ENCODE peak calls at places on chromosomes 13 and 19, in five cellular contexts. One of them, this sample, is unnamed.

GRCh38 chr13:26050568-26051230 is 1.1 kb downstream of the SHISA2 start:
- DNase-seq in substantia nigra: peak; percentile 16
- DNase-seq in astrocyte of the cerebellum: no peak
- DNase-seq in BE2C: peak; percentile 18
- DNase-seq in activated CD4-positive, CD25-positive, alpha-beta regulatory T cell: no peak
- DNase-seq in this sample: no peak

GRCh38 chr13:21984156-21984555 is 313.3 kb downstream of the FGF9 start:
- DNase-seq in substantia nigra: no peak
- DNase-seq in astrocyte of the cerebellum: no peak
- DNase-seq in BE2C: no peak
- DNase-seq in activated CD4-positive, CD25-positive, alpha-beta regulatory T cell: no peak
- DNase-seq in this sample: no peak

GRCh38 chr13:110520431-110521295 is 40.9 kb downstream of the RAB20 start:
- DNase-seq in substantia nigra: peak; percentile 52
- DNase-seq in astrocyte of the cerebellum: peak; percentile 65
- DNase-seq in BE2C: no peak
- DNase-seq in activated CD4-positive, CD25-positive, alpha-beta regulatory T cell: no peak
- DNase-seq in this sample: no peak

GRCh38 chr19:13604902-13605586 is 98.8 kb upstream of the CACNA1A start:
- DNase-seq in substantia nigra: no peak
- DNase-seq in astrocyte of the cerebellum: no peak
- DNase-seq in BE2C: no peak
- DNase-seq in activated CD4-positive, CD25-positive, alpha-beta regulatory T cell: no peak
- DNase-seq in this sample: no peak

GRCh38 chr19:4449022-4449825 is 8.4 kb downstream of the UBXN6 start:
- DNase-seq in substantia nigra: peak; percentile 20
- DNase-seq in astrocyte of the cerebellum: peak; percentile 22
- DNase-seq in BE2C: no peak
- DNase-seq in activated CD4-positive, CD25-positive, alpha-beta regulatory T cell: no peak
- DNase-seq in this sample: no peak

GRCh38 chr19:40284501-40285352 is at the start of gene AKT2:
- DNase-seq in substantia nigra: no peak
- DNase-seq in astrocyte of the cerebellum: no peak
- DNase-seq in BE2C: peak; percentile 88
- DNase-seq in activated CD4-positive, CD25-positive, alpha-beta regulatory T cell: peak; percentile 78
- DNase-seq in this sample: no peak

GRCh38 chr19:28466107-28467045 is 746.6 kb downstream of the UQCRFS1 start:
- DNase-seq in substantia nigra: peak; percentile 36
- DNase-seq in astrocyte of the cerebellum: peak; percentile 28
- DNase-seq in BE2C: peak; percentile 41
- DNase-seq in activated CD4-positive, CD25-positive, alpha-beta regulatory T cell: peak; percentile 12
- DNase-seq in this sample: no peak

GRCh38 chr13:110856941-110857835 is 57.7 kb downstream of the ANKRD10 start:
- DNase-seq in substantia nigra: no peak
- DNase-seq in astrocyte of the cerebellum: no peak
- DNase-seq in BE2C: no peak
- DNase-seq in activated CD4-positive, CD25-positive, alpha-beta regulatory T cell: no peak
- DNase-seq in this sample: no peak

GRCh38 chr19:2081873-2082810 is 14.0 kb downstream of the MOB3A start:
- DNase-seq in substantia nigra: no peak
- DNase-seq in astrocyte of the cerebellum: no peak
- DNase-seq in BE2C: no peak
- DNase-seq in activated CD4-positive, CD25-positive, alpha-beta regulatory T cell: no peak
- DNase-seq in this sample: no peak

GRCh38 chr19:42228640-42229039 is 8.5 kb downstream of the ZNF526 start:
- DNase-seq in substantia nigra: no peak
- DNase-seq in astrocyte of the cerebellum: no peak
- DNase-seq in BE2C: no peak
- DNase-seq in activated CD4-positive, CD25-positive, alpha-beta regulatory T cell: no peak
- DNase-seq in this sample: no peak

GRCh38 chr13:79423801-79424642 is 18.0 kb upstream of the RBM26 start:
- DNase-seq in substantia nigra: no peak
- DNase-seq in astrocyte of the cerebellum: peak; percentile 41
- DNase-seq in BE2C: no peak
- DNase-seq in activated CD4-positive, CD25-positive, alpha-beta regulatory T cell: no peak
- DNase-seq in this sample: no peak

GRCh38 chr19:5143471-5144411 is 174.8 kb downstream of the KDM4B start:
- DNase-seq in substantia nigra: no peak
- DNase-seq in astrocyte of the cerebellum: no peak
- DNase-seq in BE2C: peak; percentile 49
- DNase-seq in activated CD4-positive, CD25-positive, alpha-beta regulatory T cell: no peak
- DNase-seq in this sample: no peak

GRCh38 chr19:18687740-18688465 is 4.4 kb downstream of the CRTC1 start:
- DNase-seq in substantia nigra: no peak
- DNase-seq in astrocyte of the cerebellum: no peak
- DNase-seq in BE2C: no peak
- DNase-seq in activated CD4-positive, CD25-positive, alpha-beta regulatory T cell: no peak
- DNase-seq in this sample: no peak

GRCh38 chr13:102724923-102725322 is 30.1 kb upstream of the METTL21C start:
- DNase-seq in substantia nigra: no peak
- DNase-seq in astrocyte of the cerebellum: peak; percentile 23
- DNase-seq in BE2C: no peak
- DNase-seq in activated CD4-positive, CD25-positive, alpha-beta regulatory T cell: no peak
- DNase-seq in this sample: no peak

GRCh38 chr13:37417042-37417441 is 181.5 kb downstream of the POSTN start:
- DNase-seq in substantia nigra: no peak
- DNase-seq in astrocyte of the cerebellum: no peak
- DNase-seq in BE2C: no peak
- DNase-seq in activated CD4-positive, CD25-positive, alpha-beta regulatory T cell: no peak
- DNase-seq in this sample: no peak

GRCh38 chr19:7558667-7559066 is 23.1 kb downstream of the PNPLA6 start:
- DNase-seq in substantia nigra: no peak
- DNase-seq in astrocyte of the cerebellum: no peak
- DNase-seq in BE2C: no peak
- DNase-seq in activated CD4-positive, CD25-positive, alpha-beta regulatory T cell: no peak
- DNase-seq in this sample: no peak